ENCODE peak calls at places on chromosomes 2 and 18, in seven cellular contexts. C, T, L, M, P, I and N are unnamed samples. For H3K27me3, the result is how much of the 10 kb centered on the place peaks cover.

GRCh38 chr2:215537621-215538020 is 101.8 kb upstream of the FN1 start:
- DNase-seq in P (no peak), L (peak), T (no peak), C (no peak), M (no peak), I (no peak), N (no peak)

GRCh38 chr18:10133516-10133915 is 219.7 kb downstream of the VAPA start:
- DNase-seq in I (no peak), M (no peak), L (no peak), P (no peak), C (no peak), T (no peak), N (no peak)

GRCh38 chr2:169823996-169824372 is 721 bp downstream of the METTL5 start:
- DNase-seq in L (no peak), P (no peak), I (no peak), T (peak), M (no peak), C (no peak), N (no peak)

GRCh38 chr18:6543330-6543908 is 128.7 kb upstream of the L3MBTL4 start:
- DNase-seq in C (no peak), L (peak), P (no peak), I (no peak), T (peak), M (no peak), N (peak)

GRCh38 chr2:148273158-148273691 is 252.3 kb downstream of the MBD5 start:
- DNase-seq in I (no peak), M (no peak), T (no peak), C (no peak), P (no peak), L (no peak), N (no peak)

GRCh38 chr18:57438669-57439616 is 3.8 kb downstream of the ONECUT2 start:
- DNase-seq in M (no peak), P (no peak), L (no peak), C (no peak), I (no peak), T (no peak), N (no peak)

GRCh38 chr2:50591642-50592041 is 440.3 kb downstream of the NRXN1 start:
- DNase-seq in M (no peak), I (no peak), T (no peak), L (no peak), P (no peak), C (no peak), N (no peak)

GRCh38 chr2:165891943-165892342 is 61.6 kb downstream of the TTC21B start:
- DNase-seq in T (no peak), L (no peak), P (no peak), C (no peak), M (no peak), I (no peak), N (no peak)

GRCh38 chr2:10071595-10071994 is 8.6 kb downstream of the CYS1 start:
- DNase-seq in I (no peak), T (no peak), M (no peak), P (no peak), C (no peak), L (no peak), N (no peak)

GRCh38 chr2:224901121-224901676 is 141.1 kb downstream of the DOCK10 start:
- DNase-seq in L (no peak), I (no peak), T (no peak), P (no peak), M (no peak), C (no peak), N (no peak)

GRCh38 chr2:60659026-60659425 is 97.0 kb upstream of the PAPOLG start:
- DNase-seq in M (no peak), P (no peak), I (no peak), C (no peak), L (no peak), T (no peak), N (no peak)

GRCh38 chr2:12315224-12315623 is 401.5 kb upstream of the TRIB2 start:
- DNase-seq in L (no peak), P (no peak), T (no peak), I (no peak), M (no peak), C (no peak), N (no peak)

GRCh38 chr2:71842744-71843143 is 304.9 kb downstream of the CYP26B1 start:
- DNase-seq in T (no peak), L (no peak), I (no peak), M (no peak), C (no peak), P (no peak), N (no peak)

GRCh38 chr18:76992226-76993084 is 140.1 kb downstream of the MBP start:
- DNase-seq in T (no peak), C (no peak), M (no peak), P (no peak), L (no peak), I (no peak), N (no peak)

GRCh38 chr2:71592181-71592711 is 138.9 kb downstream of the DYSF start:
- DNase-seq in P (no peak), M (no peak), L (no peak), C (peak), T (no peak), I (no peak), N (no peak)

GRCh38 chr2:233064526-233065199 is 4.5 kb downstream of the INPP5D start:
- DNase-seq in M (no peak), I (no peak), T (no peak), L (no peak), C (no peak), P (peak), N (no peak)

DNA sequence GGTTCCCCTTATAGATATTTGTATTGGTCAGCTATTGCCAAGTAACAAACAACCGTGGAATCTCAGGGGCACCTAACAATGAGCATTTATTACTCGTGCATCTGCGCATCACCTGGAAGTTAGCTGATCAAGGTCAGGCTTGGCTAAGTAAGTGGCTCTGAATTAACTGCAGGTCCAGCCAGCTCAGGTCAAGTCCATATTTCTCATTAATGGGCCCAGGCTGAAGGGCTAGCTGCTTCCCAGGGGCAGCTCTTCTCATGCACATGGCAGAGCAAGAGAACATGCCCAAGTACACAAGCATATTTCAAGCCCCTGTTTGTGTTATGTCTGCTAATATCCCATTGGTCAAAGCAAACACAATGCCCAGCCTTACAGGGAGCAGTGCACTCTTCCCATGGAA is 7.8 kb upstream of the DGUOK start:
- DNase-seq in T (no peak), L (no peak), P (no peak), I (no peak), M (no peak), C (no peak), N (no peak)
- H3K27me3 ChIP-seq in T (under half), L (under half), P (under half), I (under half), M (under half), C (under half), N (under half)

GRCh38 chr2:15546297-15547098 is 14.6 kb downstream of the NBAS start:
- DNase-seq in M (no peak), I (no peak), T (no peak), L (no peak), P (no peak), C (no peak), N (no peak)
- TF ChIP-seq CTCF in M (no peak), I (peak), T (peak), L (peak), P (no peak), C (no peak), N (peak)

GRCh38 chr2:74440005-74440377 is 1.7 kb downstream of the RTKN start:
- DNase-seq in I (no peak), C (peak), T (no peak), L (peak), M (no peak), P (no peak), N (no peak)

GRCh38 chr2:74436804-74437695 is 4.7 kb downstream of the RTKN start:
- DNase-seq in L (no peak), C (no peak), T (no peak), M (no peak), P (no peak), I (peak), N (no peak)

GRCh38 chr2:74440378-74441110 is 1.2 kb downstream of the RTKN start:
- DNase-seq in T (peak), I (peak), M (peak), L (peak), C (peak), P (peak), N (peak)

GRCh38 chr2:74436111-74436803 is 5.5 kb downstream of the RTKN start:
- DNase-seq in L (no peak), C (no peak), T (no peak), P (no peak), I (no peak), M (no peak), N (no peak)

GRCh38 chr2:74438248-74438647 is 3.5 kb downstream of the RTKN start:
- DNase-seq in C (no peak), I (no peak), M (no peak), L (no peak), T (no peak), P (no peak), N (no peak)
- H3K4me3 ChIP-seq in C (no peak), I (no peak), M (no peak), L (no peak), T (no peak), P (no peak), N (no peak)

DNA sequence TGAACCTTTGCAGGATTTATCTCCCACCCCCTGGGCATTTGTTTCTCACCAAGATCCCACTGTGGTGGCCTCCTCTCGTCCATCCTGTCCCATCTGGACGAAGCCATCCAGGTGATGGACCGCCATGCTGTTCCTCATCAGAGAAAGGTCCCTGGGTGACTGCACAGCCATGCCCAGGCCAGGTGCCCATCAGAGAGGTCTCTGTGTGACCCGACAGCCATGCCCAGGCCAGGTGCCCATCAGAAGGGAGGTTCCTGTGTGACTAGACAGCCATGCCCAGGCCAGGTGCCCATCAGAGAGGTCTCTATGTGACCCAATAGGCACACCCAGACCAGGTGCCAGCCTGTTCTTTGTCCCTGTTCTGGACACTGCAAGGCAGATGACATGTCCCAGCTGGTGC is 360.9 kb upstream of the SALL3 start:
- DNase-seq in T (no peak), L (no peak), M (no peak), C (no peak), P (no peak), I (no peak), N (no peak)
- H3K27me3 ChIP-seq in T (under half), L (under half), M (under half), C (under half), P (under half), I (under half), N (under half)

GRCh38 chr2:237604960-237605359 is 14.4 kb upstream of the RAB17 start:
- DNase-seq in C (no peak), T (no peak), L (no peak), M (no peak), I (no peak), P (no peak), N (peak)
- TF ChIP-seq CTCF in C (no peak), T (peak), L (peak), M (no peak), I (peak), P (peak), N (peak)

GRCh38 chr2:207107551-207107950 is 58.2 kb downstream of the KLF7 start:
- DNase-seq in M (no peak), T (no peak), I (no peak), P (no peak), L (no peak), C (no peak), N (no peak)
- H3K4me3 ChIP-seq in M (no peak), T (no peak), I (no peak), P (no peak), L (no peak), C (no peak), N (no peak)

DNA sequence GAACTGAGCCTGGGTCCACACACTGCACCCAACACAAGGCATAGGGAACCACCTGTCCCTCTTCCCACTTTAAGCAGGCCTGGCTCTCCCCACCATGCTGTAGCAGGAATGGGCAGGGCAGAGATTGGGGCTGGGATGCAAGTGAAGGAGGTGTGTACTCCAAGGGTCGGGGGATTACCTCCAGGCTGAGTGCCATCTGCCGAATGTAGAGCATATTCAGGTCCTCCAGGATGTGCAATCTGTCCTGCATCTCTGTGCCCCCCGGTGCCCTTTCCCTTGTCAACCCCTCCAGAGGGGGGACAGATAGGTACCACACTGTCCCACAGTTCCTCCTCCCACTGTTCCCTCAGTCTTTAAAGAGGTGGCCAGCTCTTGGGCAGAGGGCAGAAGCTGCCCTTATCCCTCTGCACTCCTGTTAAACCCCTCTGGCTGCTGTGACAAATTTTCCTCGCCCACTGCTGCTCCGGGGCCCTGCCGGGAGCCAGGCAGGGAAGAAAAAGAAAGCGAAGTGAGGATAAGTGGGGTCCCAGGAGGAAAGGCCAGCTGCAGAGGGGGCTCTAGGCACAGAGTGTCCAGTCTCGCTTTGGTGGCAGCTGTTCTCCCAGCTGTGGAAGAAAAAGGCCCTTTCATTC is 2.2 kb downstream of the RTKN start:
- DNase-seq in T (no peak), P (no peak), C (no peak), L (no peak), I (no peak), M (no peak), N (no peak)
- H3K27me3 ChIP-seq in T (under half), P (under half), C (under half), L (under half), I (under half), M (under half), N (under half)

DNA sequence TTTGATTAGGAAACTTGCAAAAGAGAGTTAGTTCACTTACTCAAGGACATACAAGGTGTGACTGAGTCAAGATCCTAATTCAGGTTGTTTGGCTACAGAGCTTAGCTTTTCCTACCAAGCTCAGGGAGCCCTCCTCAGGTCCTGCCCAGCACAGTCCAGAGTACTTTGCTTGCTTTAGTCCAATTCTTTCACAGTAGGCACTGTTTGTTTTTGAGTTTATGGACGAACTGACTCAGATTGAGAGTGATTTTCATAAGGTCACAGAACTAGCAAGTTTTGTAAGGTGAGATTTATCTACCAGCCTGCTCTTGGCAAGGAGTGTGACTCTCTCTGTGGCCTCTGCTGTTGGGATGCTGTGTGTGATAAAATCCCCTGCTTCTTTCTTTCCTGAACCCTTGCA is 310.5 kb downstream of the PTPRM start:
- DNase-seq in C (peak), L (no peak), T (peak), M (no peak), I (no peak), P (no peak), N (peak)
- TF ChIP-seq CTCF in C (no peak), L (no peak), T (no peak), M (no peak), I (no peak), P (no peak), N (no peak)